ENCODE peak calls at places on chromosomes 4 and X, in eight cellular contexts. Z, O, C, G, X, I, N and B are unnamed samples.

GRCh38 chr4:69831646-69832325 is 28.2 kb downstream of the SULT1E1 start:
- DNase-seq in Z (peak; percentile 95), O (peak; percentile 97), C (no peak), G (no peak), X (no peak), I (no peak), N (no peak), B (no peak)

GRCh38 chr4:5893013-5893580 is at the start of gene CRMP1:
- DNase-seq in Z (no peak), O (no peak), C (peak; percentile 81), G (no peak), X (no peak), I (no peak), N (no peak), B (peak; percentile 81)

GRCh38 chrX:71618787-71619186 is 476 bp upstream of the CXCR3 start:
- DNase-seq in Z (no peak), O (no peak), C (no peak), G (no peak), X (no peak), I (no peak), N (no peak), B (no peak)

GRCh38 chr4:142408003-142408441 is 438.1 kb downstream of the INPP4B start:
- DNase-seq in Z (no peak), O (no peak), C (no peak), G (no peak), X (no peak), I (no peak), N (no peak), B (no peak)

GRCh38 chr4:1723131-1723801 is 1.9 kb downstream of the TACC3 start:
- DNase-seq in Z (peak; percentile 29), O (peak; percentile 64), C (no peak), G (peak; percentile 54), X (no peak), I (no peak), N (peak; percentile 38), B (no peak)

GRCh38 chrX:37378399-37378798 is 29.2 kb downstream of the PRRG1 start:
- DNase-seq in Z (no peak), O (no peak), C (no peak), G (no peak), X (no peak), I (no peak), N (no peak), B (peak; percentile 9)

GRCh38 chr4:16865897-16866283 is 32.6 kb downstream of the LDB2 start:
- DNase-seq in Z (no peak), O (no peak), C (no peak), G (no peak), X (no peak), I (no peak), N (no peak), B (no peak)

GRCh38 chr4:7506572-7506971 is 71.8 kb upstream of the PSAPL1 start:
- DNase-seq in Z (no peak), O (no peak), C (no peak), G (no peak), X (no peak), I (no peak), N (no peak), B (no peak)

GRCh38 chrX:123083924-123084323 is 100.2 kb upstream of the GRIA3 start:
- DNase-seq in Z (no peak), O (no peak), C (no peak), G (no peak), X (no peak), I (no peak), N (no peak), B (no peak)

GRCh38 chr4:40301592-40301991 is 33.5 kb upstream of the CHRNA9 start:
- DNase-seq in Z (no peak), O (no peak), C (no peak), G (no peak), X (peak; percentile 34), I (no peak), N (no peak), B (no peak)

GRCh38 chr4:139887378-139887801 is 221.8 kb downstream of the MGST2 start:
- DNase-seq in Z (no peak), O (no peak), C (no peak), G (no peak), X (no peak), I (no peak), N (no peak), B (no peak)

GRCh38 chr4:111775908-111776307 is 369.3 kb upstream of the FAM241A start:
- DNase-seq in Z (no peak), O (no peak), C (no peak), G (no peak), X (no peak), I (no peak), N (no peak), B (no peak)

GRCh38 chr4:55503164-55503563 is 43.5 kb downstream of the CLOCK start:
- DNase-seq in Z (no peak), O (no peak), C (no peak), G (no peak), X (no peak), I (no peak), N (no peak), B (no peak)

GRCh38 chr4:22483551-22483981 is 32.3 kb downstream of the ADGRA3 start:
- DNase-seq in Z (peak; percentile 78), O (no peak), C (no peak), G (no peak), X (no peak), I (no peak), N (no peak), B (no peak)

GRCh38 chr4:36551697-36552214 is 270.3 kb downstream of the DTHD1 start:
- DNase-seq in Z (no peak), O (no peak), C (no peak), G (peak; percentile 6), X (no peak), I (no peak), N (no peak), B (no peak)

GRCh38 chrX:86137071-86137470 is 11.2 kb upstream of the DACH2 start:
- DNase-seq in Z (no peak), O (no peak), C (no peak), G (no peak), X (no peak), I (no peak), N (no peak), B (no peak)

GRCh38 chr4:117400039-117400835 is 314.9 kb upstream of the TRAM1L1 start:
- DNase-seq in Z (no peak), O (no peak), C (no peak), G (no peak), X (no peak), I (no peak), N (no peak), B (no peak)

GRCh38 chr4:121054373-121054772 is 18.0 kb downstream of the NDNF start:
- DNase-seq in Z (no peak), O (no peak), C (no peak), G (no peak), X (no peak), I (no peak), N (no peak), B (no peak)